ENCODE peak calls at places on chromosomes 11 and 22, in five cellular contexts. I is right lobe of liver, Z is astrocyte of the spinal cord, B is fibroblast of mammary gland, W is AG09309. L is an unnamed sample.

GRCh38 chr11:130774703-130775102 is 141.6 kb downstream of the SNX19 start:
- DNase-seq in B (no peak), I (no peak), Z (no peak), W (no peak), L (no peak)

GRCh38 chr11:84720706-84721402 is 906.3 kb downstream of the DLG2 start:
- DNase-seq in Z (peak), B (peak), I (peak), W (no peak), L (no peak)

GRCh38 chr22:46150615-46151423 is 493 bp downstream of the PPARA start:
- DNase-seq in W (no peak), B (no peak), Z (no peak), I (peak), L (no peak)

GRCh38 chr22:48579035-48579914 is 1248.4 kb downstream of the BRD1 start:
- DNase-seq in B (no peak), W (no peak), I (no peak), Z (no peak), L (no peak)

GRCh38 chr11:108734956-108735559 is 70.2 kb downstream of the DDX10 start:
- DNase-seq in W (no peak), Z (peak), I (no peak), B (peak), L (peak)

GRCh38 chr11:111462329-111462728 is 49.9 kb downstream of the BTG4 start:
- DNase-seq in Z (no peak), B (no peak), W (no peak), I (no peak), L (no peak)

GRCh38 chr11:10694481-10695239 is 1.1 kb upstream of the IRAG1 start:
- DNase-seq in W (no peak), I (no peak), B (peak), Z (peak), L (peak)

GRCh38 chr11:102669664-102670063 is 35.9 kb downstream of the MMP27 start:
- DNase-seq in Z (no peak), W (no peak), I (no peak), B (peak), L (no peak)

GRCh38 chr11:612201-612960 is 3.4 kb downstream of the IRF7 start:
- DNase-seq in Z (no peak), B (peak), W (no peak), I (peak), L (no peak)

GRCh38 chr11:78803995-78804394 is 229.3 kb upstream of the NARS2 start:
- DNase-seq in W (no peak), I (no peak), Z (no peak), B (no peak), L (no peak)

GRCh38 chr11:131643171-131643570 is 272.8 kb downstream of the NTM start:
- DNase-seq in B (no peak), W (no peak), I (no peak), Z (no peak), L (no peak)

GRCh38 chr11:68383976-68384501 is 71.6 kb downstream of the LRP5 start:
- DNase-seq in W (no peak), I (peak), B (peak), Z (peak), L (peak)

GRCh38 chr11:96065379-96065778 is 141.5 kb upstream of the MTMR2 start:
- DNase-seq in W (no peak), B (no peak), I (no peak), Z (no peak), L (no peak)

DNA sequence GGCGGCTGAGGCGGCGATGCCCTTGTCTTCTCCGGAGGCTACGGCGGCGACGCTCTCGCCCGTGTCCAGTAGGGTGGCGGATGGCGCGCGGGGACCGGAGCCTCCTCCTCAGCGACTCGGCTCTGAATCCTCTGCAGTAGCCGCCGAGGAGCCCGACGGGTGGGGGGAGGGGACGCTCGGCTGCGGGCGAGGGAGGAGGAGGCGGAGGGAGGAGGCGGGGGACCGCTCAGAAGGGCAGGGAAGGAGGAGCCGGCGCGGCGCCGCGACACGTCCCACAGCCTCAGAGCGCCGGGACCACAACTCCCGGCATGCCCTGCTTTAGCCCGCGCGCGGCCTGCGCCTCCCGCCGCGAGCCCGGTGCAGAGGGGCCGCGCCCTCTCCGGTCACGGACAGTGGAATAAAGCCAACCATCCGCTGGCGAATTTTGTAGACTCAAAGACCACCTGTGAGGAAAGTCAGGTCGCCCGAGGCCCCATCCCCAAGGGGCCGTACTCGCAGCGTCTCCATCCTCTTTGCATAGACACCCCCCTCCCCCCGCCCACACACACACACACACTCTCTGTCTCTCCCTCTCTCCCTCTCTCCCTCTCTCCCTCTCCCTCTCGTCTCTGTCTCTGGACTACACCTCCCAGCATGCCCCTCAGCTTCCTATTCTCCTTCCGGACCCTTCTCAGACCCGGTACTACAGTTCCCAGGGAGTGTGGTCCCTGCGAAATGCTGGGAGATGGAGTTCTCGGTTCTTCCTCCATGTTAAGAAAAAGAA is at the start of gene FAM168A:
- DNase-seq in Z (peak), B (peak), W (peak), I (peak), L (peak)
- TF ChIP-seq CTCF in Z (no peak), B (no peak), W (peak), I (peak), L (peak)

GRCh38 chr22:23058063-23058462 is 12.3 kb upstream of the GNAZ start:
- DNase-seq in W (no peak), Z (no peak), B (no peak), I (no peak), L (no peak)
- H3K4me3 ChIP-seq in W (no peak), Z (no peak), B (no peak), I (no peak), L (no peak)

DNA sequence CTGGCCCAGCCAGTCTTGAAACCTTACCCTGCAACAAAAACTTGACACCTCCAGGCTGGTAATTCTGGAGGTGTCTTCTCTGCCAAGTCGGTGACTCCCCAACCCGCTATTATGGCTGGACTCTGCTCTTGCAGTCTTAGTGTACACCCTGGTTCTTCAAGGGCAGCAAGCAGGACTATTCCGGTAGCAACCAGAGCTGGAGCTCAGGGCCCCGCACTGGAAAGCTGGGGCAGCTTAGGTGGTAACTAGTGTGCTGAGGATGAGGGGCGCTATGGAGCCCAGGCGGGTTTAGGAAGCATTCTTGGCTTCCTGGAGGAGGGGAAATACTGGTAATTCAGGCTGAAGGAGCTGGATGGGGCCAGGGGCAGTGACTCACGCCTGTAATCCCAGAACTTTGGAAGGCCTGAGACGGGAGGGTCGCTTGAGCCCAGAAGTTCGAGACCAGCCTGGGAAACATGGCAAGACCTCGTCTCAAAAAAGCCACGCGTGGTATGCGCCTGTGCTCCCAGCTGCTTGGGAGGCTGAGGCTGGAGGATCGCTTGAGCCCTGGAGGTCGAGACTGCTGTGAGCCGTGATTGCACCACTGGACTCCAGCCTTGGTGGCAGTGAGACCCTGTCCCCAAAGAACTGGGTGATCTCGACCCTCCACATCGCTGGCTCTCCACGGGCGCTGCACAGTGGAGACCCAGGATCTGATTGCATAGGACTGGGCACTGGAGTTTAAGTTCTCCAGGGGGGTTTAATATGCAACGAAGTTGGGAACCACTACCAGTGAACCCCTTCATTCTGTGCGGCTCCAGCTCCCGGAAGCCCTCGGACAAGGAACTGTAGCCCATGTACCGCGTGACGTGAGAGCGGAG is 10.6 kb upstream of the AIFM3 start:
- DNase-seq in W (no peak), B (peak), I (no peak), Z (peak), L (peak)
- TF ChIP-seq CTCF in W (no peak), B (no peak), I (no peak), Z (no peak), L (no peak)

DNA sequence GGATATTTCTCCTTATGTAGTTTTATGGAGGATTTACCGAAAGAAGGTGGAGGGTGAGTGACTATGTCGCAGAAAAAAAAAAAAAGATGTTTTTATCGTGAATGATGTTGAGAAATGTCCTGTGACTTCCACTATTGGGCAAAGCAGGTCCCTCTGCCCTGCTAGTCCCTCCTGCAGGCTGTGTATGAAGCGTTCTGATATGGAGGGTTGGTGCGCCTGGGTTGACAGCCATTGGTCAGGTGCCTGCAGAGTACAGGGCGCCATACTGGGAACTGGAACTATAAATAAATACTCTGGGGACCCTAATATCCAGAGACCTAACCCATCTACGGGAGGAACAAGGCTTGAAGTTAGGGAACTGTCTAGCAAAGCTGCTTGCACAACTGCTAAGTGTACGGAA is 1.5 kb downstream of the IL17RA start:
- DNase-seq in I (no peak), Z (no peak), B (no peak), W (no peak), L (no peak)
- H3K4me3 ChIP-seq in I (no peak), Z (peak), B (no peak), W (no peak), L (peak)

GRCh38 chr11:67267188-67268035 is 1.1 kb downstream of the GRK2 start:
- DNase-seq in I (peak), W (no peak), B (no peak), Z (no peak), L (no peak)
- TF ChIP-seq CTCF in I (no peak), W (no peak), B (no peak), Z (no peak), L (peak)

GRCh38 chr22:24968066-24968561 is 15.6 kb downstream of the KIAA1671 start:
- DNase-seq in B (no peak), I (no peak), Z (no peak), W (no peak), L (no peak)

GRCh38 chr22:24962835-24963234 is 10.3 kb downstream of the KIAA1671 start:
- DNase-seq in Z (no peak), B (no peak), I (no peak), W (no peak), L (no peak)

GRCh38 chr22:24964441-24964840 is 11.9 kb downstream of the KIAA1671 start:
- DNase-seq in B (no peak), W (no peak), I (no peak), Z (no peak), L (no peak)

GRCh38 chr22:24969588-24970301 is 17.2 kb downstream of the KIAA1671 start:
- DNase-seq in Z (peak), I (peak), W (no peak), B (no peak), L (peak)

GRCh38 chr22:24965822-24966626 is 13.5 kb downstream of the KIAA1671 start:
- DNase-seq in I (peak), B (no peak), Z (peak), W (no peak), L (no peak)
- H3K4me3 ChIP-seq in I (no peak), B (no peak), Z (no peak), W (no peak), L (no peak)

GRCh38 chr11:120576606-120577005 is 65.1 kb downstream of the GRIK4 start:
- DNase-seq in Z (no peak), W (no peak), B (no peak), I (no peak), L (no peak)

GRCh38 chr11:120571476-120571875 is 59.9 kb downstream of the GRIK4 start:
- DNase-seq in W (no peak), I (no peak), Z (no peak), B (no peak), L (no peak)

GRCh38 chr11:120574881-120575280 is 63.3 kb downstream of the GRIK4 start:
- DNase-seq in Z (no peak), B (no peak), W (no peak), I (no peak), L (no peak)

GRCh38 chr11:120575461-120575860 is 63.9 kb downstream of the GRIK4 start:
- DNase-seq in I (no peak), W (no peak), B (no peak), Z (no peak), L (no peak)

GRCh38 chr11:120573756-120574354 is 62.3 kb downstream of the GRIK4 start:
- DNase-seq in I (no peak), W (no peak), Z (no peak), B (no peak), L (no peak)
- TF ChIP-seq CTCF in I (no peak), W (no peak), Z (no peak), B (no peak), L (no peak)

DNA sequence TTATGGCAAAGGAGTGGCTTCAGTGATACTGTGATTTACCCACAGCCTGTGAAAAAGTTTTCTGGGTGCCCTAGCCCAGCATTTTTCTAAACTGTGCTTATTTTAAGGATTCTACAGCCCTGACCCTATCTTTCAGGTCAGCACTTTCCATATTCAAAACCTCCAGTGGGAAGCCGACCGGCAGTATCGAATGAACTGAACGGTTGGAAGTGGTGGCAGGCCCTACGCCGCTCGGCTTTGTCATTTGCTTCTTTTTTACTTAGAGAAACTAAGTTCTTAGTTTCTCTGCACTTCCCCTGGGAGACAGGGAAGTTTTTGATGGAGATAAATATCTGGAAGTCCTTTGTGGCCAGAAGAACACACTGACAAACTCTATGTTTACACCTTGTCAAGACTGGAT is 994 bp downstream of the GLB1L2 start:
- DNase-seq in Z (no peak), W (no peak), I (no peak), B (no peak), L (no peak)
- H3K4me3 ChIP-seq in Z (no peak), W (no peak), I (no peak), B (no peak), L (no peak)

DNA sequence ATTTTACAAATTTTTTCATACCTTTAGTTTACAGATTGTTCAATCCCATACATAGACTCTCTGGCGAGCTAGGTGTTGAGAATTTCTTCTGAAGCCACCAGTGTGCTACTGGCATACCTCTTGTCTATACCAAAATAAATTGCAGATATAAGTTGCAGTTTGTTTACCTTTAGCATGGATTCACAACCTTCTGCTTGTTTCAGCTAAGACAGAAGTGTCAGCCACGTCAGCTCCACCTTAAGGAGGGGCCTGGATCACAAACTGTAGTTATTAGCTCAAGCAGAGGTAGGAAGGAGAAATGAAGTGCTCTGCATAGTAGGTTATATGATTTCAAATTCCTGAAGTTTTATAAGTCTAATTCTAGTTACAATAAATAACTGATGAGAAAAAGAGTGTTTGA is at the start of gene NXPE4:
- DNase-seq in W (no peak), I (no peak), B (no peak), Z (no peak), L (no peak)
- TF ChIP-seq CTCF in W (no peak), I (no peak), B (no peak), Z (no peak), L (no peak)